ENCODE peak calls at places on chromosomes 3 and 15, in nine cellular contexts. K is mammary epithelial cell, Y is neural progenitor cell, W is HepG2, S is astrocyte, L is endothelial cell of umbilical vein, V is neuronal stem cell, O is HCT116, J is H9. I is an unnamed sample. For H3K9me3, the result is how much of the 10 kb centered on the place peaks cover.

GRCh38 chr3:69541823-69542264 is 156.0 kb upstream of the FRMD4B start:
- DNase-seq in K (peak), Y (no peak), W (no peak), S (no peak), L (no peak), V (peak), O (no peak), J (peak), I (no peak)

GRCh38 chr3:119810018-119810435 is 28.1 kb downstream of the NR1I2 start:
- DNase-seq in K (peak), Y (no peak), W (no peak), S (peak), L (peak), V (no peak), O (no peak), J (peak), I (peak)

GRCh38 chr3:74055064-74055463 is 430.3 kb upstream of the PDZRN3 start:
- DNase-seq in K (no peak), Y (no peak), W (no peak), S (no peak), L (no peak), V (no peak), O (no peak), J (no peak), I (no peak)

GRCh38 chr3:36840453-36840921 is 76.1 kb upstream of the DCLK3 start:
- DNase-seq in K (no peak), Y (no peak), W (no peak), S (no peak), L (no peak), V (no peak), O (no peak), J (no peak), I (no peak)

GRCh38 chr15:65638681-65639089 is 16.9 kb downstream of the SLC24A1 start:
- DNase-seq in K (peak), Y (peak), W (peak), S (peak), L (peak), V (peak), O (peak), J (no peak), I (peak)

GRCh38 chr3:183540501-183541234 is 14.8 kb downstream of the KLHL6 start:
- DNase-seq in K (no peak), Y (no peak), W (no peak), S (no peak), L (no peak), V (no peak), O (no peak), J (no peak), I (no peak)

GRCh38 chr15:64093627-64094417 is at the start of gene CIAO2A:
- DNase-seq in K (peak), Y (peak), W (peak), S (peak), L (peak), V (peak), O (peak), J (peak), I (peak)

GRCh38 chr15:73985101-73985873 is 6.8 kb downstream of the STOML1 start:
- DNase-seq in K (peak), Y (no peak), W (no peak), S (peak), L (no peak), V (no peak), O (no peak), J (no peak), I (peak)

GRCh38 chr3:60854762-60855161 is 396.5 kb downstream of the FHIT start:
- DNase-seq in K (no peak), Y (no peak), W (no peak), S (no peak), L (no peak), V (no peak), O (no peak), J (no peak), I (no peak)

GRCh38 chr3:106339551-106339950 is 470.7 kb upstream of the CBLB start:
- DNase-seq in K (peak), Y (no peak), W (no peak), S (peak), L (no peak), V (no peak), O (no peak), J (no peak), I (peak)

GRCh38 chr3:49900491-49901153 is 3.1 kb downstream of the MST1R start:
- DNase-seq in K (peak), Y (no peak), W (no peak), S (peak), L (no peak), V (no peak), O (peak), J (peak), I (peak)

GRCh38 chr15:75104804-75105557 is 81.6 kb downstream of the PPCDC start:
- DNase-seq in K (peak), Y (no peak), W (peak), S (peak), L (peak), V (no peak), O (peak), J (no peak), I (peak)

GRCh38 chr3:179526989-179527391 is 35.7 kb upstream of the ACTL6A start:
- DNase-seq in K (peak), Y (peak), W (no peak), S (peak), L (peak), V (peak), O (no peak), J (peak), I (peak)

GRCh38 chr15:90912770-90913075 is 9.6 kb downstream of the MAN2A2 start:
- DNase-seq in K (no peak), Y (no peak), W (no peak), S (no peak), L (no peak), V (no peak), O (no peak), J (no peak), I (no peak)

GRCh38 chr3:69628956-69629355 is 110.3 kb upstream of the MITF start:
- DNase-seq in K (no peak), Y (no peak), W (no peak), S (no peak), L (no peak), V (no peak), O (no peak), J (no peak), I (peak)

GRCh38 chr3:81395739-81396138 is 365.7 kb downstream of the GBE1 start:
- DNase-seq in K (no peak), Y (peak), W (peak), S (no peak), L (no peak), V (peak), O (no peak), J (peak), I (no peak)

GRCh38 chr3:143482106-143483088 is 362.8 kb downstream of the CHST2 start:
- DNase-seq in K (no peak), Y (no peak), W (no peak), S (peak), L (no peak), V (no peak), O (no peak), J (no peak), I (peak)
- H3K4me2 ChIP-seq in K (no peak), Y (no peak), W (no peak), S (no peak), L (no peak), V (no peak), O (no peak), J (no peak), I (no peak)

GRCh38 chr15:25095179-25095578 is 140.4 kb downstream of the SNRPN start:
- DNase-seq in K (no peak), Y (no peak), W (no peak), S (no peak), L (no peak), V (no peak), O (no peak), J (no peak), I (no peak)
- H3K9me3 ChIP-seq in K (under half), Y (under half), W (half or more), S (under half), L (under half), V (under half), O (half or more), J (under half), I (under half)

GRCh38 chr15:92097473-92098178 is 244.1 kb downstream of the SLCO3A1 start:
- DNase-seq in K (peak), Y (peak), W (peak), S (no peak), L (peak), V (peak), O (peak), J (peak), I (peak)

GRCh38 chr15:92091155-92091734 is 237.7 kb downstream of the SLCO3A1 start:
- DNase-seq in K (peak), Y (peak), W (peak), S (no peak), L (peak), V (peak), O (peak), J (peak), I (peak)

GRCh38 chr15:92095691-92096090 is 242.2 kb downstream of the SLCO3A1 start:
- DNase-seq in K (no peak), Y (no peak), W (no peak), S (no peak), L (no peak), V (no peak), O (no peak), J (no peak), I (no peak)

GRCh38 chr15:92087211-92087610 is 233.7 kb downstream of the SLCO3A1 start:
- DNase-seq in K (peak), Y (no peak), W (no peak), S (no peak), L (no peak), V (no peak), O (no peak), J (no peak), I (no peak)

DNA sequence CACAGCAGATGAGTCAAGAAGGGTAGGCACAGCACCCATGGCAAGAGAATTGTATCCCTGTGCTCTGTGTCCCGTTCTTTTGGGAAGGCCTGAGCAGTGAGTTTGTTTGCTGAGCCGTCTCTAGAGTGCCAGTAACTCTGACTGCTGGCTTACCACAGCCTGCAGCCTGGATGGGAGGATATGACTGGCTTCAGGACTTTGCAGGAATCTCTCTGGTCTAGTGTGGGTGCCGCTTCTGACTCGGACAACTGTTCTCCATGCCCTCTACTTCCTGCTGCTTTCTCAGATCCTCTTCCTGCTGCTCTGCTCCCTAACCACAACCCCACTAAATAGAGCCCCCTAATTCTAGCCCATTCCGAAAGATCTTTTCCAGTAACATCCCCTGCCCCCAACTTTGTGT is 238.9 kb downstream of the SLCO3A1 start:
- DNase-seq in K (no peak), Y (no peak), W (no peak), S (no peak), L (no peak), V (no peak), O (no peak), J (no peak), I (no peak)
- H3K9ac ChIP-seq in K (no peak), Y (no peak), W (no peak), S (no peak), L (no peak), V (no peak), O (no peak), J (no peak), I (no peak)

DNA sequence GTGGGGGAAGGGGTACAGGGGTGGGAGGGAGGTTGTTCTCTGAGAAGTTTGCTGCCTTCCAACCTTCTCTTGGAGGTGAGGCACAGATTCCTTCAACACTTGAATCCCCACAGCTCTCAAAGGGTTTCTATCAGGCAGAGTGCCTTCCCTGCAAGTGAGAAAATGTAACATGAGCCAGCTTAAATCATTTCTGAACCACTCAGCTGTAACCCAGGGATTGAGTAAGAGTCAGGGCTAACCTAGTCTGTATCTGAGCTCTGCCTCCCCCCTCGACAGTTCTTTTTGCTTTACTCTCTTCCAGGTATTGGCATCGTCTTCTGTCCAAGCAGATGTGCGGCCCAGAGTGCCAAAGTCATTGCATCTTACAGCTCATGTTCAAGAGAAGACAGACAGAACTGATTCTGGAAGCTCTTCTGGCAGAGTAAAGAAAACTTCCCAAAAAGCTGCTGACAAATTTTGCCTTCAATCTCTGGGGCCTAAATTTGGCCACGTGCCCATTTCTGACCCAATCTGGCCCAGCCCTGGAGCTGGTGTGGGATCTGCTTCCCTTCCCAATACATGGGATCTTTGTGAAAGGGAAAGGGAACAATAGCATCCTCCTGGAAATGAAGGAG is 74.8 kb downstream of the ABHD5 start:
- DNase-seq in K (no peak), Y (no peak), W (no peak), S (peak), L (no peak), V (no peak), O (no peak), J (no peak), I (peak)
- H3K4me2 ChIP-seq in K (no peak), Y (no peak), W (no peak), S (no peak), L (no peak), V (no peak), O (no peak), J (no peak), I (no peak)

DNA sequence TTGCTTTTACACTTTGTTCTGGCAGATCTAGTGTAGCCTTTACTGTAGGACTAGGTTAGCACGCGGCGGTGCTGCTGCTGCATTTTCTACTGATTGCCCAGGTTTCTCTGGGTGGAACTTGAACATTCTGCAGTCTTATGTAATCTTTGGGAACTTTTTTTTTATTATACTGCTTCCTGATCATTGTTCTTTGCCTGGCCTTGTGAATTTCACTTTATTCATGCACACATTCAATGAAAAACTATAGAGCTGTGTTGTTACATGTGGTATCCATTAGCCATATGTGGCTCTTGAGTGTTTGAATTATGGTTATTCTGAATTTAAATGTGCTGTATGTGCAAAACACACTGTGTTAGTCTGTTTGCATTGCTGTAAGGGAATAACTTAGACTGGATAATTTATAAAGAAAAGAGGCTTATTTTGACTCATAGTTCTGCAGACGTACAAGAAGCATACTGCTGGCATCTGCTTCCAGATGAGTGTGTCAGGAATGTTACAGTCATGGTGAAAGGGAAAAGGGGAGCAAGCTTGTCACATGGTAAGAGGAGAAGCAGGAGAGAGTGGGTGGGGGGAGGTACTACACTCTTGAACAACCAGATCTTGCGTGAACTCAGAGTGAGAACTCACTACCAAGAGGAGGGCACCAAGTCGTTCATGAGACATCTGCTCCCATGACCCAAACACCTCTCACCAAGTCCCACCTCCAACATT is 26.5 kb downstream of the MEF2A start:
- DNase-seq in K (no peak), Y (no peak), W (no peak), S (peak), L (peak), V (no peak), O (no peak), J (no peak), I (peak)
- H3K9me3 ChIP-seq in K (under half), Y (under half), W (under half), S (under half), L (under half), V (under half), O (under half), J (under half), I (under half)

DNA sequence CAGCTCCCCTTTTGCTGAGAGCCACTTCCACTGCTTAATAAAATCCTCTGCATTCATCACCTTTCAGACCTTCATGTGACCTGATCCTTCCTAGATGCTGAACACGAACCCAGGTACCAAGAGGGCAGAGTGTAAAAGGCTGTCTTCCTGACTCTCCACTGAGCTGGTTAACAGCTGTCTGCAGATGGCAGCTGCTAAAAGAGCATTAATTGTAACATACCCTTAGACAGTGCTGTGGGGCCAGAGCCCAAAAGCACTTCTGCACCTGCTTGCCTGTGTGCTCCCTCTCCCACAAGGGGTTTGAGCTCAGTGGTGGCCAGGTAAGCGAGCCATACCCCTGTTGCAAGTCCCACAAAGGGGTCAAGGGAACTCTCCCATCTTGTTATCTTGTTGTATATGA is 187.3 kb downstream of the UBE2E2 start:
- DNase-seq in K (no peak), Y (no peak), W (no peak), S (no peak), L (no peak), V (no peak), O (no peak), J (no peak), I (no peak)
- H3K9ac ChIP-seq in K (no peak), Y (no peak), W (no peak), S (no peak), L (no peak), V (no peak), O (no peak), J (no peak), I (no peak)

GRCh38 chr3:112546216-112546759 is 15.5 kb downstream of the ATG3 start:
- DNase-seq in K (peak), Y (no peak), W (no peak), S (no peak), L (peak), V (no peak), O (no peak), J (no peak), I (no peak)
- H3K4me2 ChIP-seq in K (peak), Y (no peak), W (no peak), S (no peak), L (peak), V (no peak), O (no peak), J (no peak), I (no peak)

DNA sequence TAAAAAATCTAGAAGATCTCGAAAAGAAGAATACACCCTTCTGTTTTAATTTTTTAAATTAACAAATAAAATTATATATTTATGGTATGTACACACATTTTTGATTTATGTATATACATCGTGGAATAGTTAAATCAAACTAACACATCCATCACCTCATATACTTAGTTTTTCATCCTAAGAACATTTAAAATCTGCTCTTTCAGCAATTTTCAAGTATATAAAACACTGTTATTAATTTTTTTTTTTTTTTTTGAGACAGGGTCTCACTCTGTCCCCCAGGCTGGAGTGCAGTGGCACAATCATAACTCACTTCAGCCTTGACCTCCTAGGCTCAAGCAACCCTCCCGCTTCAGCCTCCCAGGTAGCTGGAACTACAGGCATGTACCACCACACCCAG is 32.8 kb upstream of the ACAP2 start:
- DNase-seq in K (no peak), Y (no peak), W (no peak), S (no peak), L (no peak), V (no peak), O (no peak), J (no peak), I (no peak)
- H3K9me3 ChIP-seq in K (under half), Y (under half), W (under half), S (under half), L (under half), V (under half), O (under half), J (under half), I (under half)

GRCh38 chr15:89577776-89578115 is 2.5 kb downstream of the TICRR start:
- DNase-seq in K (no peak), Y (no peak), W (no peak), S (no peak), L (no peak), V (no peak), O (no peak), J (no peak), I (no peak)

GRCh38 chr15:89575656-89576416 is 567 bp downstream of the TICRR start:
- DNase-seq in K (peak), Y (peak), W (no peak), S (no peak), L (peak), V (no peak), O (no peak), J (peak), I (no peak)

GRCh38 chr15:89576417-89576773 is 1.1 kb downstream of the TICRR start:
- DNase-seq in K (peak), Y (no peak), W (no peak), S (no peak), L (no peak), V (no peak), O (no peak), J (no peak), I (peak)

GRCh38 chr15:89578146-89578545 is 2.9 kb downstream of the TICRR start:
- DNase-seq in K (no peak), Y (no peak), W (no peak), S (no peak), L (no peak), V (no peak), O (no peak), J (no peak), I (no peak)

GRCh38 chr15:89575146-89575655 is at the start of gene TICRR:
- DNase-seq in K (peak), Y (peak), W (peak), S (peak), L (peak), V (peak), O (peak), J (peak), I (peak)
- H3K9ac ChIP-seq in K (peak), Y (peak), W (peak), S (peak), L (peak), V (peak), O (peak), J (peak), I (peak)

GRCh38 chr3:156609115-156609514 is 54.2 kb upstream of the SSR3 start:
- DNase-seq in K (no peak), Y (no peak), W (no peak), S (no peak), L (no peak), V (no peak), O (no peak), J (no peak), I (no peak)

GRCh38 chr3:156605686-156606605 is 51.0 kb upstream of the SSR3 start:
- DNase-seq in K (peak), Y (peak), W (no peak), S (peak), L (peak), V (peak), O (no peak), J (peak), I (peak)

GRCh38 chr3:156604642-156605144 is 49.8 kb upstream of the SSR3 start:
- DNase-seq in K (no peak), Y (no peak), W (no peak), S (peak), L (no peak), V (no peak), O (no peak), J (no peak), I (no peak)

GRCh38 chr3:156608601-156609000 is 53.7 kb upstream of the SSR3 start:
- DNase-seq in K (no peak), Y (no peak), W (no peak), S (no peak), L (no peak), V (no peak), O (no peak), J (no peak), I (no peak)

GRCh38 chr3:156606729-156607128 is 51.8 kb upstream of the SSR3 start:
- DNase-seq in K (no peak), Y (no peak), W (no peak), S (no peak), L (no peak), V (no peak), O (no peak), J (no peak), I (no peak)
- H3K4me2 ChIP-seq in K (peak), Y (peak), W (peak), S (peak), L (peak), V (no peak), O (peak), J (peak), I (no peak)

I was measured in fibroblast of lung.